ENCODE peak calls at places on chromosomes 2 and 18, in nine cellular contexts. A is kidney; B is GM23248; I is AG04450; Z is CD4-positive, CD25-positive, alpha-beta regulatory T cell; M is PC-9; R is HCT116; H is tibial nerve; V is thyroid gland. G is an unnamed sample.

GRCh38 chr2:32002406-32002805 is 8.4 kb downstream of the MEMO1 start:
- DNase-seq in A (no peak), B (no peak), I (no peak), Z (no peak), M (no peak), R (no peak), H (no peak), V (no peak), G (no peak)

GRCh38 chr2:121564905-121565304 is 34.2 kb downstream of the RNU4ATAC start:
- DNase-seq in A (no peak), B (no peak), I (no peak), Z (no peak), M (no peak), R (no peak), H (no peak), V (no peak), G (no peak)

GRCh38 chr2:202339052-202339870 is 36.9 kb upstream of the BMPR2 start:
- DNase-seq in A (no peak), B (peak; percentile 57), I (peak; percentile 11), Z (no peak), M (no peak), R (no peak), H (no peak), V (no peak), G (no peak)

GRCh38 chr2:205683179-205683978 is 1.1 kb downstream of the NRP2 start:
- DNase-seq in A (no peak), B (peak; percentile 81), I (no peak), Z (no peak), M (no peak), R (no peak), H (no peak), V (no peak), G (no peak)

GRCh38 chr2:211751853-211752252 is 786.7 kb downstream of the ERBB4 start:
- DNase-seq in A (no peak), B (no peak), I (no peak), Z (no peak), M (no peak), R (no peak), H (no peak), V (no peak), G (no peak)

GRCh38 chr2:226802573-226802972 is 3.0 kb upstream of the IRS1 start:
- DNase-seq in A (no peak), B (peak; percentile 85), I (no peak), Z (no peak), M (no peak), R (peak; percentile 81), H (peak; percentile 51), V (no peak), G (no peak)

GRCh38 chr2:71718686-71719085 is 265.3 kb downstream of the DYSF start:
- DNase-seq in A (no peak), B (no peak), I (no peak), Z (no peak), M (no peak), R (no peak), H (no peak), V (no peak), G (no peak)

GRCh38 chr2:207143474-207144190 is 22.1 kb downstream of the KLF7 start:
- DNase-seq in A (peak; percentile 92), B (peak; percentile 88), I (no peak), Z (peak; percentile 15), M (no peak), R (no peak), H (peak; percentile 91), V (peak; percentile 89), G (peak; percentile 33)

GRCh38 chr18:31197676-31198075 is 35.0 kb upstream of the DSC1 start:
- DNase-seq in A (no peak), B (no peak), I (no peak), Z (no peak), M (no peak), R (peak; percentile 23), H (no peak), V (no peak), G (no peak)

GRCh38 chr2:3078684-3079083 is 298.9 kb downstream of the EIPR1 start:
- DNase-seq in A (no peak), B (peak; percentile 5), I (no peak), Z (no peak), M (no peak), R (no peak), H (no peak), V (no peak), G (no peak)

GRCh38 chr18:36176177-36176584 is 11.1 kb upstream of the MOCOS start:
- DNase-seq in A (no peak), B (no peak), I (no peak), Z (no peak), M (no peak), R (no peak), H (no peak), V (no peak), G (no peak)

GRCh38 chr2:66334237-66335054 is 100.5 kb upstream of the MEIS1 start:
- DNase-seq in A (no peak), B (peak; percentile 4), I (no peak), Z (no peak), M (no peak), R (no peak), H (no peak), V (no peak), G (no peak)

GRCh38 chr2:3300224-3300623 is 77.4 kb downstream of the EIPR1 start:
- DNase-seq in A (peak; percentile 35), B (no peak), I (no peak), Z (no peak), M (no peak), R (no peak), H (no peak), V (no peak), G (no peak)

GRCh38 chr2:113132622-113133021 is 5.2 kb downstream of the IL1RN start:
- DNase-seq in A (peak; percentile 61), B (no peak), I (no peak), Z (no peak), M (no peak), R (no peak), H (no peak), V (no peak), G (no peak)

GRCh38 chr2:239917957-239918481 is 107.1 kb downstream of the NDUFA10 start:
- DNase-seq in A (peak; percentile 41), B (no peak), I (no peak), Z (no peak), M (no peak), R (no peak), H (no peak), V (no peak), G (no peak)

GRCh38 chr2:171785450-171785849 is 98.2 kb downstream of the DYNC1I2 start:
- DNase-seq in A (no peak), B (no peak), I (no peak), Z (no peak), M (no peak), R (no peak), H (no peak), V (no peak), G (no peak)

GRCh38 chr2:174577967-174578589 is 19.5 kb downstream of the WIPF1 start:
- DNase-seq in A (no peak), B (peak; percentile 86), I (peak; percentile 26), Z (peak; percentile 39), M (peak; percentile 19), R (no peak), H (no peak), V (no peak), G (no peak)

GRCh38 chr2:224909885-224910517 is 132.3 kb downstream of the DOCK10 start:
- DNase-seq in A (peak; percentile 90), B (peak; percentile 89), I (no peak), Z (peak; percentile 15), M (no peak), R (no peak), H (peak; percentile 69), V (peak; percentile 56), G (peak; percentile 90)

GRCh38 chr2:122341007-122341406 is 585.6 kb downstream of the TSN start:
- DNase-seq in A (no peak), B (peak; percentile 74), I (no peak), Z (no peak), M (no peak), R (no peak), H (no peak), V (no peak), G (no peak)

GRCh38 chr2:15141211-15141610 is 419.9 kb downstream of the NBAS start:
- DNase-seq in A (no peak), B (no peak), I (no peak), Z (no peak), M (no peak), R (no peak), H (no peak), V (no peak), G (no peak)
- H3K27ac ChIP-seq in A (no peak overlapping the region), B (no peak overlapping the region), I (no peak overlapping the region), Z (no peak overlapping the region), M (no peak overlapping the region), R (no peak overlapping the region), H (no peak overlapping the region), V (no peak overlapping the region), G (no peak overlapping the region)

GRCh38 chr2:27746325-27746724 is 25.2 kb upstream of the MRPL33 start:
- DNase-seq in A (no peak), B (no peak), I (no peak), Z (no peak), M (no peak), R (no peak), H (no peak), V (no peak), G (no peak)
- H3K4me3 ChIP-seq in A (no peak overlapping the region), B (no peak overlapping the region), I (no peak overlapping the region), Z (no peak overlapping the region), M (no peak overlapping the region), R (no peak overlapping the region), H (no peak overlapping the region), V (no peak overlapping the region), G (no peak overlapping the region)

GRCh38 chr18:55440988-55441387 is 147.0 kb downstream of the TCF4 start:
- DNase-seq in A (no peak), B (no peak), I (no peak), Z (no peak), M (no peak), R (no peak), H (no peak), V (no peak), G (no peak)

GRCh38 chr18:55447672-55448018 is 140.3 kb downstream of the TCF4 start:
- DNase-seq in A (no peak), B (no peak), I (no peak), Z (no peak), M (no peak), R (no peak), H (no peak), V (no peak), G (no peak)

GRCh38 chr18:55442561-55442960 is 145.4 kb downstream of the TCF4 start:
- DNase-seq in A (no peak), B (no peak), I (no peak), Z (no peak), M (no peak), R (no peak), H (no peak), V (no peak), G (no peak)

GRCh38 chr18:55446996-55447671 is 140.9 kb downstream of the TCF4 start:
- DNase-seq in A (no peak), B (no peak), I (no peak), Z (no peak), M (no peak), R (no peak), H (no peak), V (peak; percentile 7), G (no peak)

GRCh38 chr18:55444496-55444895 is 143.5 kb downstream of the TCF4 start:
- DNase-seq in A (no peak), B (no peak), I (no peak), Z (no peak), M (no peak), R (no peak), H (no peak), V (no peak), G (no peak)
- H3K27ac ChIP-seq in A (no peak overlapping the region), B (no peak overlapping the region), I (no peak overlapping the region), Z (no peak overlapping the region), M (no peak overlapping the region), R (no peak overlapping the region), H (no peak overlapping the region), V (no peak overlapping the region), G (no peak overlapping the region)

GRCh38 chr2:177784449-177784845 is 288.1 kb downstream of the PDE11A start:
- DNase-seq in A (no peak), B (peak; percentile 55), I (no peak), Z (no peak), M (no peak), R (no peak), H (peak; percentile 49), V (peak; percentile 8), G (no peak)
- H3K4me3 ChIP-seq in A (peak overlapping the region; percentile 33), B (peak overlapping the region; percentile 65), I (no peak overlapping the region), Z (no peak overlapping the region), M (no peak overlapping the region), R (no peak overlapping the region), H (peak overlapping the region; percentile 24), V (no peak overlapping the region), G (no peak overlapping the region)

G was measured in breast epithelium.